ENCODE peak calls at places on chromosome 7, in five cellular contexts. Y is cardiac muscle cell, Z is HTR-8/SVneo, I is hypothalamus, W is AG04450. K is an unnamed sample.

GRCh38 chr7:112449353-112449752 is 907 bp upstream of the IFRD1 start:
- DNase-seq in Y (no peak), Z (no peak), I (no peak), W (no peak), K (no peak)

GRCh38 chr7:130996841-130997231 is 262.8 kb upstream of the KLF14 start:
- DNase-seq in Y (peak), Z (no peak), I (no peak), W (no peak), K (no peak)

GRCh38 chr7:94272821-94273583 is 121.7 kb upstream of the COL1A2 start:
- DNase-seq in Y (no peak), Z (no peak), I (no peak), W (no peak), K (no peak)

GRCh38 chr7:142797342-142797798 is 26.6 kb downstream of the PRSS2 start:
- DNase-seq in Y (no peak), Z (no peak), I (no peak), W (no peak), K (no peak)

GRCh38 chr7:47582748-47583740 is 1.1 kb upstream of the TNS3 start:
- DNase-seq in Y (no peak), Z (no peak), I (no peak), W (no peak), K (no peak)

GRCh38 chr7:41183741-41184140 is 519.1 kb downstream of the INHBA start:
- DNase-seq in Y (no peak), Z (no peak), I (no peak), W (no peak), K (no peak)

GRCh38 chr7:142248-142955 is 50.0 kb upstream of the FAM20C start:
- DNase-seq in Y (peak), Z (no peak), I (no peak), W (no peak), K (no peak)

GRCh38 chr7:155490697-155491628 is 33.0 kb downstream of the EN2 start:
- DNase-seq in Y (peak), Z (no peak), I (no peak), W (no peak), K (no peak)

GRCh38 chr7:68246189-68246633 is 1249.6 kb downstream of the TYW1 start:
- DNase-seq in Y (no peak), Z (no peak), I (no peak), W (no peak), K (no peak)

GRCh38 chr7:41182782-41183181 is 520.1 kb downstream of the INHBA start:
- DNase-seq in Y (no peak), Z (no peak), I (no peak), W (no peak), K (no peak)

GRCh38 chr7:75881436-75882095 is 2.7 kb downstream of the RHBDD2 start:
- DNase-seq in Y (no peak), Z (no peak), I (no peak), W (no peak), K (no peak)

GRCh38 chr7:157046681-157047080 is 36.2 kb upstream of the MNX1 start:
- DNase-seq in Y (no peak), Z (peak), I (no peak), W (no peak), K (no peak)

GRCh38 chr7:29127527-29127926 is 18.8 kb downstream of the CPVL start:
- DNase-seq in Y (no peak), Z (no peak), I (no peak), W (no peak), K (no peak)

GRCh38 chr7:106462365-106462859 is 177.6 kb upstream of the NAMPT start:
- DNase-seq in Y (peak), Z (peak), I (no peak), W (peak), K (no peak)

GRCh38 chr7:101696-102376 is 90.5 kb upstream of the FAM20C start:
- DNase-seq in Y (peak), Z (peak), I (no peak), W (peak), K (no peak)

GRCh38 chr7:107711301-107711700 is 32.6 kb upstream of the CBLL1 start:
- DNase-seq in Y (no peak), Z (no peak), I (no peak), W (peak), K (no peak)